ENCODE peak calls at places on chromosomes 13 and 19, in six cellular contexts. C is transverse colon, G is lower lobe of right lung, Z is astrocyte of the spinal cord, E is fibroblast of pulmonary artery, U is B cell. T is an unnamed sample.

GRCh38 chr13:88063741-88064140 is 392.6 kb downstream of the SLITRK5 start:
- DNase-seq in G (no peak), U (no peak), Z (peak), E (no peak), C (no peak), T (no peak)

GRCh38 chr19:54136864-54137113 is 773 bp upstream of the CNOT3 start:
- DNase-seq in Z (no peak), C (no peak), U (no peak), G (no peak), E (no peak), T (no peak)

GRCh38 chr13:102902789-102903347 is 57.0 kb downstream of the ERCC5 start:
- DNase-seq in E (no peak), U (no peak), G (no peak), C (no peak), Z (no peak), T (no peak)

GRCh38 chr19:28242317-28242927 is 970.5 kb downstream of the UQCRFS1 start:
- DNase-seq in C (peak), Z (peak), G (no peak), U (no peak), E (peak), T (peak)

GRCh38 chr13:33145667-33146066 is 129.4 kb downstream of the KL start:
- DNase-seq in G (no peak), U (no peak), C (no peak), E (no peak), Z (no peak), T (no peak)

GRCh38 chr13:111858571-111858970 is 208.4 kb upstream of the SOX1 start:
- DNase-seq in C (no peak), Z (no peak), G (no peak), U (no peak), E (no peak), T (no peak)

GRCh38 chr13:112634102-112634501 is 46.1 kb upstream of the TUBGCP3 start:
- DNase-seq in U (peak), Z (no peak), C (no peak), E (no peak), G (peak), T (no peak)

GRCh38 chr19:2533686-2534085 is 57.8 kb downstream of the GADD45B start:
- DNase-seq in Z (no peak), U (no peak), E (peak), G (no peak), C (no peak), T (no peak)

GRCh38 chr19:57363734-57364181 is 407 bp downstream of the TRAPPC2B start:
- DNase-seq in C (no peak), E (peak), Z (no peak), U (no peak), G (no peak), T (peak)

GRCh38 chr19:2549701-2550191 is 73.8 kb downstream of the GADD45B start:
- DNase-seq in Z (peak), U (no peak), E (peak), G (peak), C (peak), T (no peak)

GRCh38 chr19:14871619-14872230 is 14.2 kb downstream of the OR7A17 start:
- DNase-seq in Z (peak), E (peak), G (no peak), C (no peak), U (no peak), T (no peak)

GRCh38 chr19:42628411-42629135 is 33.8 kb upstream of the CEACAM8 start:
- DNase-seq in U (no peak), G (no peak), Z (no peak), C (no peak), E (no peak), T (no peak)

GRCh38 chr19:7982651-7983099 is 22.8 kb downstream of the ELAVL1 start:
- DNase-seq in C (no peak), Z (no peak), E (no peak), U (no peak), G (peak), T (no peak)

GRCh38 chr13:52892925-52893324 is 44.5 kb upstream of the PCDH8 start:
- DNase-seq in E (no peak), G (no peak), C (no peak), Z (no peak), U (no peak), T (no peak)

GRCh38 chr13:52686381-52686780 is 33.7 kb downstream of the SUGT1 start:
- DNase-seq in E (no peak), C (no peak), U (no peak), Z (no peak), G (no peak), T (no peak)

GRCh38 chr13:20772401-20773131 is 1.2 kb downstream of the EEF1AKMT1 start:
- DNase-seq in Z (no peak), G (no peak), E (peak), U (no peak), C (no peak), T (no peak)

DNA sequence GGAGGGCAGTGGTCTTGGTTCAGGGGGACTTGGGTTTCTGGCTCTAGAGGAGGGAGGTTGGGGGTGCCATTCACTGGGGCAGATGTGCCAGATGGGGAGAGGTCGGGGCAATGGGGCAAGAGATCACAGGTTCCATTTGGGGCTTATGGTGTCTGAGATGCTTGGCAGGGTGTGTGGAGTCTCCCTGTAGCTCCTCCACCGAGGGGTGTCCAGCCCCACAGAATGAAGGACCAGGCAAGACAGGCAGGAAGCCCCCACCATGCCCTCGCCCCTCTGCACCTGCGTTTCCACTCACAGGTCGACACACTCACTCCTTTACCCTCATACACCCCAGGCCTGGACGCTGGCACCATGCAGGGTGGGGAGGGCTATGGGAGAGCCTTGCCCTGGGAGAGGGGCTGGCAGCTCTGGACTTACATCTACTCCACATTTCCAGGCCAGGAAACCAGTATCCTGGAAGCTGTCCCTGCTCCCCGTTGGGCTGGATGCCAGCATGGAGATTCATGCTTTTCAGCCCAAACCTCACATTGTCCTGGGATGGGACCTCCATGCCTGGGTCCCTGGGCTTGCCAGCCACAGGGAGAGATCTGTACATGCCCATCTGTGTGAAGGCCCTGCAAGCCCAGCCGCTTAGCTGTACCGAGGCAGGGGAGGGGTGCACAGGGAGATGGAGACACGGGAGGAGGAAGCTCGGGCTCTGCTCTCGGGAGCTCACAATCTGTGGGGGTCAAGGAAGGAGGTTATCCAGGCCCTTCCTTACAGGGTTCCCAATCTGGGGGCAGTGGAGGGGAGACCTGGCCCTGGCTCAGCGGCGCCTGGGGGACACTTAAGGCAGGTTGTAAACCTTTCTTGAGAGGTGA is 77.1 kb downstream of the CHST8 start:
- DNase-seq in U (no peak), G (no peak), Z (no peak), C (no peak), E (no peak), T (no peak)
- TF ChIP-seq CTCF in U (no peak), G (no peak), Z (no peak), C (no peak), E (no peak), T (no peak)

GRCh38 chr13:114025432-114026127 is 51.7 kb upstream of the C13orf46 start:
- DNase-seq in U (no peak), G (no peak), E (peak), Z (peak), C (peak), T (no peak)
- TF ChIP-seq CTCF in U (no peak), G (no peak), E (peak), Z (no peak), C (no peak), T (no peak)

GRCh38 chr19:19111138-19111835 is 27.0 kb downstream of the TMEM161A start:
- DNase-seq in E (no peak), Z (no peak), G (no peak), C (no peak), U (no peak), T (no peak)

GRCh38 chr19:19110410-19111137 is 27.7 kb downstream of the TMEM161A start:
- DNase-seq in E (no peak), G (no peak), C (no peak), U (no peak), Z (no peak), T (no peak)

GRCh38 chr19:19111967-19112580 is 26.2 kb downstream of the TMEM161A start:
- DNase-seq in U (no peak), G (no peak), Z (no peak), E (no peak), C (no peak), T (no peak)

GRCh38 chr19:19115954-19116353 is 22.3 kb downstream of the TMEM161A start:
- DNase-seq in C (peak), U (no peak), Z (no peak), E (peak), G (peak), T (peak)

DNA sequence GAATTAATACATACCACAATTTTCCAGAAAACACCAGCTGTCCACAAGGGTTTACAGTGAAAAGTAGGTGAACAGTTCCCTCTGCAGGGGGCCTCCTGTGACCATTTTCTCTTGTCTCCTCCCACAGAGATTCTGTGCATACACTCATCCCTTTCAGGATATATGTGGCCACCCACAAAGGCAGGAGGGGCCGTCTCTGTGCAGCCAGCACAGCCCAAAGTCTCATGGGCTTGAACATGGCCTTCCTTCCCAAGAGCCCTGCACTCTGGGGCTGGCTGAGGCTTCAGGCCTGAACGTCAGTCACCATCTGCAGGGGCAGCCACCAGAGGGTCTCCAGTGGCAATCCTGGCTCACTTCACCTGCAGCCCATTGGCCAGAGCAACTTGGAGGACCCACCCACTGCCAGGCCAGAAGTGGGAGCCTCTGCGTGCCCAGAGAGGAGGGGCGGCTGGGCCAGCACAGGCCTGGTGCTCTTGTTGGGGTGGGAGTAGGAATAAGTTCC is 25.2 kb downstream of the TMEM161A start:
- DNase-seq in E (peak), G (no peak), C (no peak), Z (peak), U (no peak), T (no peak)
- TF ChIP-seq CTCF in E (no peak), G (no peak), C (no peak), Z (no peak), U (no peak), T (no peak)

GRCh38 chr19:13794752-13795589 is at the start of gene ZSWIM4:
- DNase-seq in G (peak), E (peak), C (peak), U (peak), Z (peak), T (peak)

GRCh38 chr19:13795595-13796300 is 505 bp downstream of the ZSWIM4 start:
- DNase-seq in G (no peak), U (no peak), C (no peak), E (no peak), Z (no peak), T (peak)

GRCh38 chr19:13797058-13797440 is 1.8 kb downstream of the ZSWIM4 start:
- DNase-seq in Z (no peak), U (no peak), G (no peak), E (no peak), C (no peak), T (no peak)

GRCh38 chr19:13797870-13798269 is 2.6 kb downstream of the ZSWIM4 start:
- DNase-seq in C (no peak), Z (peak), E (peak), U (no peak), G (peak), T (peak)

GRCh38 chr19:13796301-13797057 is 1.2 kb downstream of the ZSWIM4 start:
- DNase-seq in C (peak), U (no peak), G (peak), Z (peak), E (peak), T (peak)
- TF ChIP-seq CTCF in C (no peak), U (no peak), G (peak), Z (peak), E (peak), T (no peak)

GRCh38 chr13:71754407-71754974 is 112.5 kb downstream of the DACH1 start:
- DNase-seq in U (no peak), E (no peak), G (no peak), Z (no peak), C (no peak), T (no peak)
- TF ChIP-seq CTCF in U (no peak), E (no peak), G (no peak), Z (no peak), C (no peak), T (no peak)

GRCh38 chr19:40234429-40235237 is 8.1 kb upstream of the CCNP start:
- DNase-seq in C (no peak), G (peak), U (no peak), Z (no peak), E (no peak), T (no peak)

GRCh38 chr19:40236366-40236765 is 9.9 kb upstream of the CCNP start:
- DNase-seq in C (no peak), U (no peak), E (no peak), Z (no peak), G (peak), T (no peak)

GRCh38 chr19:40236026-40236355 is 9.5 kb upstream of the CCNP start:
- DNase-seq in Z (no peak), C (no peak), G (no peak), E (no peak), U (no peak), T (no peak)

GRCh38 chr19:40233811-40234389 is 7.4 kb upstream of the CCNP start:
- DNase-seq in G (no peak), Z (no peak), U (no peak), E (no peak), C (no peak), T (no peak)

DNA sequence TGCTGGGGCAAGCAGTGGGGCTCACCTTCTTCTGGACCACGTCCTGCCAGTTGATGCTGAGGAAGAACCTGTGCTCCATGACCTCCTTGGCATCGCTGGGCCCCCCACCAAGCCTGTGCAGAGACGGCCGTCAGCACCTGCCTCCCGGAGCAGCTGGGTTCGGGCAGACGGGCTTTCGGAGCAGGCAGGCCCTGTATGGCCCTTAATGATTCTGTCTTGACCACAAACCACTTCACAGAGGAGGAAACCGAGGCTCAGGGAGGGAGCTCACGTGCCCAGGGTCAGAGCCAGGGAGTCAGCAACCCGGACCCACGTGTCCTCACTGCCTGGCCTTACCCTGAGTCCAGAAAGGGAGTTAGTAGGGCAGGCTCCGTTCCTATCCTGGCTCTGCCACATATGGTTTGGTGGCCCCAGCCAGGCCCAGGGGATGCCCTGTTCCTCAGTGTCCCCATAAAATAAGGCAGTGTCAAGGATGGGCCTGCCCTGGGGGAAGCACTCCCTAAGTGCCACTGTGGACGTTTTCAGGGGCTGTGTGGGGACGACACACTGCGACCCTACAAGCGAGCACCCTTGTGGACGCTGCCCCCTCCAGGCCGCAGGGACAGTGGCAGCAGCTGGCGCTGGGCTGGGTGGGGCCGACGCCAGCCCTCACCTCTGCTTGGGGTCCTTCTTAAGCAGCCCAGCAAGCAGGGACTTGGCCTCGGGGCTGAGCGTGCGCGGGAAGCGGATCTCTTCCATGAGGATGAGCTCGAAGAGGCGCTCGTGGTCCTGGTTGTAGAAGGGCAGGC is 8.9 kb upstream of the CCNP start:
- DNase-seq in Z (no peak), C (no peak), G (peak), E (no peak), U (no peak), T (no peak)
- TF ChIP-seq CTCF in Z (peak), C (no peak), G (no peak), E (peak), U (no peak), T (no peak)

GRCh38 chr19:18999896-19000620 is 33.3 kb downstream of the SUGP2 start:
- DNase-seq in G (no peak), U (no peak), Z (no peak), C (no peak), E (peak), T (peak)
- TF ChIP-seq CTCF in G (no peak), U (no peak), Z (peak), C (no peak), E (peak), T (no peak)

T was measured in Calu3.